ENCODE peak calls at places on chromosomes 7 and 10, in eight cellular contexts. One of them, this sample, is unnamed.

GRCh38 chr7:17557305-17557704 is 258.9 kb downstream of the AHR start:
- DNase-seq in GM06990: no peak
- DNase-seq in fibroblast of mammary gland: peak; percentile 81
- DNase-seq in right atrium auricular region: no peak
- DNase-seq in gastrocnemius medialis: no peak
- DNase-seq in choroid plexus epithelial cell: no peak
- DNase-seq in lower lobe of right lung: no peak
- DNase-seq in HAP-1: no peak
- DNase-seq in this sample: no peak

GRCh38 chr7:31791881-31792280 is 104.9 kb downstream of the PPP1R17 start:
- DNase-seq in GM06990: no peak
- DNase-seq in HAP-1: no peak
- DNase-seq in choroid plexus epithelial cell: no peak
- DNase-seq in fibroblast of mammary gland: peak; percentile 68
- DNase-seq in lower lobe of right lung: no peak
- DNase-seq in gastrocnemius medialis: no peak
- DNase-seq in right atrium auricular region: no peak
- DNase-seq in this sample: no peak

GRCh38 chr10:83582407-83583095 is 556.8 kb upstream of the GHITM start:
- DNase-seq in gastrocnemius medialis: no peak
- DNase-seq in lower lobe of right lung: no peak
- DNase-seq in HAP-1: no peak
- DNase-seq in fibroblast of mammary gland: no peak
- DNase-seq in choroid plexus epithelial cell: no peak
- DNase-seq in right atrium auricular region: no peak
- DNase-seq in GM06990: no peak
- DNase-seq in this sample: no peak

GRCh38 chr10:49408437-49409306 is 12.8 kb upstream of the DRGX start:
- DNase-seq in GM06990: no peak
- DNase-seq in fibroblast of mammary gland: no peak
- DNase-seq in choroid plexus epithelial cell: peak; percentile 17
- DNase-seq in gastrocnemius medialis: no peak
- DNase-seq in right atrium auricular region: peak; percentile 46
- DNase-seq in lower lobe of right lung: no peak
- DNase-seq in HAP-1: peak; percentile 11
- DNase-seq in this sample: no peak

GRCh38 chr10:79285315-79286185 is 61.7 kb upstream of the PPIF start:
- DNase-seq in right atrium auricular region: no peak
- DNase-seq in HAP-1: no peak
- DNase-seq in fibroblast of mammary gland: no peak
- DNase-seq in choroid plexus epithelial cell: no peak
- DNase-seq in lower lobe of right lung: no peak
- DNase-seq in gastrocnemius medialis: no peak
- DNase-seq in GM06990: peak; percentile 79
- DNase-seq in this sample: no peak

GRCh38 chr7:16970732-16971495 is 89.1 kb upstream of the AGR3 start:
- DNase-seq in right atrium auricular region: no peak
- DNase-seq in gastrocnemius medialis: no peak
- DNase-seq in choroid plexus epithelial cell: no peak
- DNase-seq in GM06990: no peak
- DNase-seq in lower lobe of right lung: no peak
- DNase-seq in HAP-1: no peak
- DNase-seq in fibroblast of mammary gland: no peak
- DNase-seq in this sample: no peak

GRCh38 chr7:37234928-37235327 is 213.7 kb downstream of the ELMO1 start:
- DNase-seq in right atrium auricular region: no peak
- DNase-seq in lower lobe of right lung: no peak
- DNase-seq in fibroblast of mammary gland: no peak
- DNase-seq in GM06990: no peak
- DNase-seq in choroid plexus epithelial cell: peak; percentile 21
- DNase-seq in HAP-1: no peak
- DNase-seq in gastrocnemius medialis: no peak
- DNase-seq in this sample: no peak

GRCh38 chr7:2787251-2787968 is 56.7 kb downstream of the GNA12 start:
- DNase-seq in lower lobe of right lung: no peak
- DNase-seq in gastrocnemius medialis: no peak
- DNase-seq in HAP-1: no peak
- DNase-seq in GM06990: no peak
- DNase-seq in fibroblast of mammary gland: no peak
- DNase-seq in choroid plexus epithelial cell: no peak
- DNase-seq in right atrium auricular region: no peak
- DNase-seq in this sample: no peak

GRCh38 chr10:6382081-6382480 is 179.3 kb downstream of the PFKFB3 start:
- DNase-seq in right atrium auricular region: no peak
- DNase-seq in GM06990: no peak
- DNase-seq in HAP-1: no peak
- DNase-seq in gastrocnemius medialis: no peak
- DNase-seq in choroid plexus epithelial cell: no peak
- DNase-seq in fibroblast of mammary gland: peak; percentile 55
- DNase-seq in lower lobe of right lung: no peak
- DNase-seq in this sample: no peak

GRCh38 chr7:118232837-118233236 is 8.3 kb downstream of the ANKRD7 start:
- DNase-seq in GM06990: no peak
- DNase-seq in HAP-1: no peak
- DNase-seq in right atrium auricular region: no peak
- DNase-seq in gastrocnemius medialis: no peak
- DNase-seq in fibroblast of mammary gland: no peak
- DNase-seq in lower lobe of right lung: no peak
- DNase-seq in choroid plexus epithelial cell: peak; percentile 2
- DNase-seq in this sample: no peak

GRCh38 chr7:17771901-17772408 is 168.3 kb downstream of the SNX13 start:
- DNase-seq in HAP-1: no peak
- DNase-seq in fibroblast of mammary gland: no peak
- DNase-seq in choroid plexus epithelial cell: no peak
- DNase-seq in GM06990: no peak
- DNase-seq in lower lobe of right lung: no peak
- DNase-seq in right atrium auricular region: no peak
- DNase-seq in gastrocnemius medialis: no peak
- DNase-seq in this sample: no peak

GRCh38 chr10:73586583-73586984 is 4.6 kb downstream of the USP54 start:
- DNase-seq in right atrium auricular region: no peak
- DNase-seq in gastrocnemius medialis: no peak
- DNase-seq in fibroblast of mammary gland: peak; percentile 73
- DNase-seq in choroid plexus epithelial cell: peak; percentile 88
- DNase-seq in lower lobe of right lung: no peak
- DNase-seq in GM06990: no peak
- DNase-seq in HAP-1: peak; percentile 37
- DNase-seq in this sample: no peak

GRCh38 chr7:2982831-2983230 is 60.8 kb downstream of the CARD11 start:
- DNase-seq in gastrocnemius medialis: no peak
- DNase-seq in HAP-1: no peak
- DNase-seq in right atrium auricular region: no peak
- DNase-seq in fibroblast of mammary gland: no peak
- DNase-seq in GM06990: no peak
- DNase-seq in choroid plexus epithelial cell: no peak
- DNase-seq in lower lobe of right lung: no peak
- DNase-seq in this sample: no peak

GRCh38 chr7:20146461-20146860 is 70.7 kb downstream of the MACC1 start:
- DNase-seq in fibroblast of mammary gland: peak; percentile 36
- DNase-seq in choroid plexus epithelial cell: peak; percentile 53
- DNase-seq in GM06990: no peak
- DNase-seq in HAP-1: no peak
- DNase-seq in lower lobe of right lung: no peak
- DNase-seq in gastrocnemius medialis: no peak
- DNase-seq in right atrium auricular region: no peak
- DNase-seq in this sample: no peak

GRCh38 chr7:138127996-138128395 is 51.7 kb downstream of the AKR1D1 start:
- DNase-seq in fibroblast of mammary gland: no peak
- DNase-seq in gastrocnemius medialis: no peak
- DNase-seq in HAP-1: no peak
- DNase-seq in lower lobe of right lung: no peak
- DNase-seq in choroid plexus epithelial cell: no peak
- DNase-seq in right atrium auricular region: no peak
- DNase-seq in GM06990: no peak
- DNase-seq in this sample: no peak

GRCh38 chr10:24383681-24384106 is 174.8 kb downstream of the KIAA1217 start:
- DNase-seq in gastrocnemius medialis: peak; percentile 98
- DNase-seq in GM06990: peak; percentile 86
- DNase-seq in right atrium auricular region: peak; percentile 94
- DNase-seq in lower lobe of right lung: peak; percentile 86
- DNase-seq in fibroblast of mammary gland: peak; percentile 98
- DNase-seq in choroid plexus epithelial cell: peak; percentile 100
- DNase-seq in HAP-1: peak; percentile 39
- DNase-seq in this sample: peak; percentile 87

GRCh38 chr7:26782501-26782900 is 81.9 kb downstream of the SKAP2 start:
- DNase-seq in GM06990: no peak
- DNase-seq in choroid plexus epithelial cell: no peak
- DNase-seq in lower lobe of right lung: no peak
- DNase-seq in fibroblast of mammary gland: peak; percentile 9
- DNase-seq in HAP-1: peak; percentile 20
- DNase-seq in gastrocnemius medialis: no peak
- DNase-seq in right atrium auricular region: no peak
- DNase-seq in this sample: no peak

DNA sequence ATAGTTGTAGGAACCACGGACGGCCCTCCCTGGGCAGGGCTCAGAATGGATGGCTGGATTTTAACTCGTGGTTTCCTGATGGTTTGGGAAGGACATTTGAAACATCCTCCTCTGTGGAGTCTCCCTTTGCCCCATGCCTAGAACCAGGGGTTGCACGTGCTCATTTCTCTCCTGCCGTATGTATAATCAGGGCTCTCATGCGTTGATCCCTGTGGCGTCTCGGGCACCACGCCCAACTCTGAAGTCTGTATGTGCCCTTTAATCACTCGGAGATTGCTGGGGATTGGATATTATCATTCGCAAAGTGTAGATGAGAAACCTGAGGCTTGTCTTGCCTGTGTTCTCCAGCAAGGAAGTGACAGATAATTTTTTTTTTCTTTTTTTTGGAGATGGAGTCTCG is 257.1 kb downstream of the CAMK1D start:
- DNase-seq in lower lobe of right lung: no peak
- DNase-seq in HAP-1: no peak
- DNase-seq in right atrium auricular region: no peak
- DNase-seq in gastrocnemius medialis: no peak
- DNase-seq in fibroblast of mammary gland: no peak
- DNase-seq in choroid plexus epithelial cell: no peak
- DNase-seq in GM06990: no peak
- DNase-seq in this sample: no peak
- H3K4me3 ChIP-seq in lower lobe of right lung: no peak overlapping the region
- H3K4me3 ChIP-seq in HAP-1: no peak overlapping the region
- H3K4me3 ChIP-seq in right atrium auricular region: peak overlapping the region; percentile 34
- H3K4me3 ChIP-seq in gastrocnemius medialis: no peak overlapping the region
- H3K4me3 ChIP-seq in fibroblast of mammary gland: no peak overlapping the region
- H3K4me3 ChIP-seq in choroid plexus epithelial cell: no peak overlapping the region
- H3K4me3 ChIP-seq in GM06990: peak overlapping the region; percentile 53
- H3K4me3 ChIP-seq in this sample: no peak overlapping the region

DNA sequence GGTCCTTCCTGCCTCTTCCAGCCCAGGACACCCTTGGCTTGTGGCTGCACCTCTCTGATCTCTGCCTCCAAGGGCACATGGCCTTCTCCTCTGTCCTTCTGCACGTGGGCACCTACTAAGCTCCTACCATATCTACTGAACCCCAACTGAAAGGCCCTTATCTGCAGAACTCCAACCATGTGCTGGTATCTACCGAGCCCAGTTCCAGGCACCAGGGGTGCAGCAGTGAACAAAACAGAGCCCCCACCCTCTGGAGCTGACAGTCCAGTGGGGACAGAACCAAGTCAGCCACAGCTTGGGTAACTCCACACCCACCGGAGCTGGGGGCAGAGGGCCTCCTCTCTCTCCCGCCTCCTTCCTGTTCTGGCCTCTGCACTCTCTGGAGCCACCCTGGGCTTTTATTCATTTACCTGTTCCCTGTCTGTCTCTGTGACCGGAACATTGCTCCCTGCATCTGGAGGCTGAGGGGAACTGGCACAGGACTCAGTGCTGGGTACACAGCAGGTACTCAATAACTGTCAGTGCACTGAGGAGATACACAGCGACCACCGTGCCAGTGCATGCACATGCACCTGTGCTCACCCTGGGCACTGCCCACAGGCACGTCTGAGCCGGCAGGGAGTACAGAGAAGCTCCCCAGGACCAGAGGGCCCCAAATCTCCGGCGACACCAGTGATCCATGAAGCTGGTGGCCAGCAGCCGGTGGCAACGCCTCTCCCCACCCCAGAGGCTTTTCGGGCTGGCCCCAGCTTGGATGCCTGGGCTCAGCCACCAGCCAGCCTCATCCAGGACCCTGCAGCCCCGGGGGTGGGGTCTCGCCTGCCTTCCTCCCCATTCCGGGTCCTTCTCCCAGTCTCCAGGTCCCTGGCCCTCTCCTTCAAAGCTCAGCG is 2.0 kb downstream of the MICALL2 start:
- DNase-seq in gastrocnemius medialis: no peak
- DNase-seq in fibroblast of mammary gland: no peak
- DNase-seq in GM06990: no peak
- DNase-seq in lower lobe of right lung: no peak
- DNase-seq in choroid plexus epithelial cell: no peak
- DNase-seq in HAP-1: no peak
- DNase-seq in right atrium auricular region: no peak
- DNase-seq in this sample: no peak
- H3K4me3 ChIP-seq in gastrocnemius medialis: no peak overlapping the region
- H3K4me3 ChIP-seq in fibroblast of mammary gland: peak overlapping the region; percentile 80
- H3K4me3 ChIP-seq in GM06990: no peak overlapping the region
- H3K4me3 ChIP-seq in lower lobe of right lung: peak overlapping the region; percentile 88
- H3K4me3 ChIP-seq in choroid plexus epithelial cell: peak overlapping the region; percentile 88
- H3K4me3 ChIP-seq in HAP-1: no peak overlapping the region
- H3K4me3 ChIP-seq in right atrium auricular region: peak overlapping the region; percentile 95
- H3K4me3 ChIP-seq in this sample: peak overlapping the region; percentile 82

GRCh38 chr7:25619963-25620799 is 391.9 kb upstream of the NPVF start:
- DNase-seq in gastrocnemius medialis: peak; percentile 31
- DNase-seq in choroid plexus epithelial cell: peak; percentile 90
- DNase-seq in fibroblast of mammary gland: no peak
- DNase-seq in GM06990: no peak
- DNase-seq in HAP-1: no peak
- DNase-seq in lower lobe of right lung: no peak
- DNase-seq in right atrium auricular region: no peak
- DNase-seq in this sample: no peak
- H3K4me3 ChIP-seq in gastrocnemius medialis: no peak overlapping the region
- H3K4me3 ChIP-seq in choroid plexus epithelial cell: no peak overlapping the region
- H3K4me3 ChIP-seq in fibroblast of mammary gland: no peak overlapping the region
- H3K4me3 ChIP-seq in GM06990: no peak overlapping the region
- H3K4me3 ChIP-seq in HAP-1: no peak overlapping the region
- H3K4me3 ChIP-seq in lower lobe of right lung: no peak overlapping the region
- H3K4me3 ChIP-seq in right atrium auricular region: no peak overlapping the region
- H3K4me3 ChIP-seq in this sample: no peak overlapping the region

GRCh38 chr10:11359849-11360248 is 251.6 kb downstream of the USP6NL start:
- DNase-seq in HAP-1: no peak
- DNase-seq in lower lobe of right lung: no peak
- DNase-seq in right atrium auricular region: no peak
- DNase-seq in fibroblast of mammary gland: no peak
- DNase-seq in choroid plexus epithelial cell: no peak
- DNase-seq in GM06990: no peak
- DNase-seq in gastrocnemius medialis: no peak
- DNase-seq in this sample: no peak

GRCh38 chr10:11358923-11359560 is 252.4 kb downstream of the USP6NL start:
- DNase-seq in fibroblast of mammary gland: no peak
- DNase-seq in right atrium auricular region: no peak
- DNase-seq in GM06990: no peak
- DNase-seq in HAP-1: no peak
- DNase-seq in gastrocnemius medialis: no peak
- DNase-seq in lower lobe of right lung: no peak
- DNase-seq in choroid plexus epithelial cell: no peak
- DNase-seq in this sample: no peak

GRCh38 chr10:11367505-11367904 is 243.9 kb downstream of the USP6NL start:
- DNase-seq in gastrocnemius medialis: no peak
- DNase-seq in GM06990: no peak
- DNase-seq in HAP-1: no peak
- DNase-seq in choroid plexus epithelial cell: no peak
- DNase-seq in lower lobe of right lung: no peak
- DNase-seq in right atrium auricular region: no peak
- DNase-seq in fibroblast of mammary gland: no peak
- DNase-seq in this sample: no peak

GRCh38 chr10:11364241-11364640 is 247.2 kb downstream of the USP6NL start:
- DNase-seq in gastrocnemius medialis: no peak
- DNase-seq in fibroblast of mammary gland: no peak
- DNase-seq in right atrium auricular region: no peak
- DNase-seq in HAP-1: no peak
- DNase-seq in lower lobe of right lung: no peak
- DNase-seq in GM06990: no peak
- DNase-seq in choroid plexus epithelial cell: no peak
- DNase-seq in this sample: no peak

GRCh38 chr10:11363497-11363896 is 248.0 kb downstream of the USP6NL start:
- DNase-seq in right atrium auricular region: no peak
- DNase-seq in gastrocnemius medialis: no peak
- DNase-seq in fibroblast of mammary gland: no peak
- DNase-seq in lower lobe of right lung: no peak
- DNase-seq in choroid plexus epithelial cell: no peak
- DNase-seq in HAP-1: no peak
- DNase-seq in GM06990: no peak
- DNase-seq in this sample: no peak
- H3K4me3 ChIP-seq in right atrium auricular region: no peak overlapping the region
- H3K4me3 ChIP-seq in gastrocnemius medialis: no peak overlapping the region
- H3K4me3 ChIP-seq in fibroblast of mammary gland: no peak overlapping the region
- H3K4me3 ChIP-seq in lower lobe of right lung: no peak overlapping the region
- H3K4me3 ChIP-seq in choroid plexus epithelial cell: no peak overlapping the region
- H3K4me3 ChIP-seq in HAP-1: no peak overlapping the region
- H3K4me3 ChIP-seq in GM06990: no peak overlapping the region
- H3K4me3 ChIP-seq in this sample: no peak overlapping the region